ENCODE peak calls at places on chromosomes 4 and X, in eight cellular contexts. N, D, K, V, X, A, M and T are unnamed samples. For H3K4me1, the result is how much of the 10 kb centered on the place peaks cover.

GRCh38 chr4:16092682-16093319 is 9.0 kb upstream of the PROM1 start:
- DNase-seq in N (no peak), A (no peak), K (no peak), D (no peak), V (no peak), X (no peak), M (no peak), T (no peak)

GRCh38 chrX:20620301-20620700 is 353.6 kb upstream of the RPS6KA3 start:
- DNase-seq in D (no peak), K (no peak), V (no peak), M (no peak), X (no peak), N (no peak), A (no peak), T (no peak)

GRCh38 chrX:45758738-45759397 is 558.2 kb upstream of the DIPK2B start:
- DNase-seq in N (no peak), K (no peak), A (no peak), D (no peak), M (no peak), X (no peak), V (peak), T (no peak)

GRCh38 chr4:83342476-83342875 is 7.8 kb upstream of the HPSE start:
- DNase-seq in V (no peak), N (no peak), X (no peak), M (no peak), A (no peak), K (no peak), D (peak), T (no peak)

GRCh38 chr4:56783986-56784385 is 37.5 kb downstream of the SPINK2 start:
- DNase-seq in M (no peak), N (no peak), D (no peak), A (no peak), K (no peak), V (no peak), X (no peak), T (no peak)

GRCh38 chr4:157957905-157958304 is 214.9 kb downstream of the GASK1B start:
- DNase-seq in D (no peak), M (no peak), K (no peak), V (no peak), N (no peak), X (no peak), A (no peak), T (no peak)

GRCh38 chrX:72540318-72540717 is 32.3 kb downstream of the HDAC8 start:
- DNase-seq in V (no peak), M (no peak), D (peak), N (no peak), A (no peak), K (peak), X (no peak), T (no peak)

GRCh38 chrX:48753708-48754107 is 7.8 kb upstream of the GLOD5 start:
- DNase-seq in M (no peak), A (no peak), D (no peak), X (no peak), V (no peak), N (no peak), K (peak), T (no peak)

GRCh38 chr4:133324491-133324890 is 175.4 kb downstream of the PCDH10 start:
- DNase-seq in V (no peak), X (no peak), M (no peak), A (no peak), K (no peak), D (no peak), N (no peak), T (no peak)

DNA sequence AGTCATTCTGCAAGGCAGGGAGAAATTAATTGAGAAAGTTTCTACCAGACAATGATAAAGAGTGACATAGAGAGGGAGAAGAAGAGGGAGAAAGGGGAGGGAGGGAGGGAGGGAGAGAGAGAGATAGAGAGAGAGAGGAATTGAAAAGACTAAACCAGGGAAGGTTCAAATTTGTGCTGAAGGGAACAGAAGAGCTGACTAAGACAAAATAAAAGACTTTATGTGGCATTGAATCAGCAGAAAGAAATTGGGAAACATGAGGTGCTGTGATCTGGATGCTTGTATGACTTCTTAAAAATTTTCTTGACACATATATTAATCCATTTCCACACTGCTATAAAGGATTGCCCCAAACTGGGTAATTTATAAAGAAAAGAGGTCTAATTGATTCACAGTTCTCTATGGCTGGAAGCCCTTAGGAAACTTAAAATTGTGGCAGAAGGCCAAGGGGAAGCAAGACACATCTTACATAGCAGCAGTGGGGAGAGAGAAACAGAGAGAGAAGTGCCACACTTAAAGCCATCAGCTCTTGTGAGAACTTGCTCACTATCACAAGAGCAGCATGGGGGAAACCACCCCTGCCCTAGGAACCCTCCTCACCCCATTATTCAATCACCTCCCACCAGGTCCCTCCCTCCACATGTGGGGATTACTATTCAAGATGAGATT is 13.5 kb upstream of the CXCL6 start:
- DNase-seq in V (no peak), A (no peak), M (no peak), N (no peak), D (peak), K (no peak), X (no peak), T (no peak)
- H3K4me1 ChIP-seq in V (under half), A (under half), M (under half), N (under half), D (under half), K (under half), X (under half), T (under half)

DNA sequence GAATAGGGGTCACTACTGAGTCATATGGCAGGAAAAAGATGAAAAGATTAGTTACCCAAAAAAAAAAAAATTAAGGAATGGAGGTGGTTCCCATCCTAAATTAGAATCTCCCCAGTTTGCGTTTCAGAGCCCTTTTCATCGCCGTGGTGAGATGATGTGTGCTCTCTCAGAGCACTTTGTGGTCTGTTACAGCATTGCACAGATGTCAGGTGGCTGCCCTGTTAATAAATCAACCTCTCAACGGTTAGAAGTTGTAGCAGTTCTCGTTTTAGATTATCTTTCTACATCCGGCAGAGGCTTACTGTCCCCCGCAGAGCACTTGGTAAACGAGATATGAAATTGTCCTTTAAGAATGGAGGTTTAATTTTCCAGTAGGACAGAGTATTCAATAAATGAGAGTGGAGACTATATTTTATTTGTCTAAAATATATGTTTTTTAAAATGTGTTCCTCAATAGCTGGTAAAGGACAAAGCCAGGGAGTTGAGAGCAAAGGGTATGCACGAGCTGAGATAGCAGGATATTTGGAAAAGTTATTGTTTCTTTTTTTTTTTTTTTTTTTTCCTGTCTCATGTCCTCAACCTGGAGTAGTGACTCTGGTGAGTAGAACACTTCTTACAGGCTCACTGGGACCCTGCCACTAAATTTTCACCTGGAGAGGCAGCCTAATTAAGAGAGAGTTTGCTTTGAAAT is 26.9 kb downstream of the AFF1 start:
- DNase-seq in V (no peak), M (no peak), X (peak), N (no peak), K (no peak), D (peak), A (no peak), T (no peak)
- H3K4me1 ChIP-seq in V (under half), M (half or more), X (under half), N (under half), K (under half), D (half or more), A (under half), T (under half)

DNA sequence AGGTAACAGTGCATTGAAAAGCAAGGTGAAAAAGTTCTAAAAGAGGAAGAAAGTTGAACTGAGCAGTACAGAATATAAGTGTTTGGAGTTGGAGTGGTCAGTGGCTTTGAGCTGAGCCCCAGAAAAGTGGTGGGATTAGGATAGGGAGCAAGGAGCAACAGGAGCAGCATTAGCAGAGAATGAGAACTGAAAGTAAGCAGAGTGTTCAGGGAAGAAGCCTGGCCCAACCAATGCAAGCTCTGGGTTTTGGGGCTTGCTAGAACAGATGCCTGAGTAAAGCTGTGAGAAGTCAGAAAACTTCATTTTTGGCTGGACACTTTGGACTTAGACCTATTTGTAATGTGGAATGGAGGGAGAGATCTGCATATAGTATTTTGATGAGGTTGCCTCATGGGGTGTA is 17.8 kb downstream of the JADE1 start:
- DNase-seq in M (no peak), X (no peak), A (no peak), K (no peak), N (no peak), D (no peak), V (no peak), T (no peak)
- H3K4me1 ChIP-seq in M (half or more), X (under half), A (half or more), K (half or more), N (half or more), D (under half), V (under half), T (under half)

DNA sequence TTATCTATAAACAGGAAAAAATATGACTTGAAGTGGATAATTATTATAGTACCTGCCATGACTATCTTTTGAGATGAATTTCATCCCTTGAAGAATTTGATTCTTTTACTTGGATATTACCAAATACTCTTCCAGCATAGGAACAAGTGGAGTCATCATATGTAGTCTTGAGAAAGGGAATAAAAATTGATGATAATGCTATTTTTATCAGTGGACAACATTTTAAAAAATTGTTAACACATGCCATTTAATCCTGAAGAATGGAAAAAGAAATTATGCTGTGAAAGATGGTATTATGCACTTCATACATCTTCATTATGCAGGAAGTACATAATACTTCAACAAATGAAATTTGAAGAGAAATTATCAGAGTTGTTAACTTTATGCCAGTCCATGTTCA is 83.6 kb downstream of the ITIH6 start:
- DNase-seq in X (no peak), M (no peak), K (no peak), V (no peak), A (no peak), N (no peak), D (no peak), T (no peak)
- H3K4me1 ChIP-seq in X (under half), M (under half), K (under half), V (under half), A (under half), N (under half), D (under half), T (under half)